ENCODE peak calls at places on chromosome 21, in eight cellular contexts. N, M, P, O, S, U, G and X are unnamed samples.

GRCh38 chr21:21188513-21189188 is 190.4 kb downstream of the NCAM2 start:
- DNase-seq in N (no peak), M (no peak), P (no peak), O (no peak), S (no peak), U (no peak), G (no peak), X (no peak)

GRCh38 chr21:46503922-46504539 is 45.3 kb downstream of the DIP2A start:
- DNase-seq in N (no peak), M (no peak), P (no peak), O (no peak), S (no peak), U (no peak), G (no peak), X (no peak)

GRCh38 chr21:14675774-14676530 is 129.8 kb upstream of the SAMSN1 start:
- DNase-seq in N (no peak), M (peak; percentile 16), P (no peak), O (no peak), S (no peak), U (no peak), G (no peak), X (no peak)

GRCh38 chr21:26946744-26947446 is 20.0 kb downstream of the ADAMTS5 start:
- DNase-seq in N (no peak), M (no peak), P (no peak), O (no peak), S (no peak), U (no peak), G (no peak), X (no peak)

GRCh38 chr21:35540950-35541632 is 492.0 kb upstream of the RUNX1 start:
- DNase-seq in N (peak; percentile 33), M (no peak), P (no peak), O (no peak), S (no peak), U (no peak), G (peak; percentile 11), X (no peak)

GRCh38 chr21:45934570-45934969 is 47.0 kb upstream of the COL6A1 start:
- DNase-seq in N (no peak), M (no peak), P (no peak), O (no peak), S (no peak), U (no peak), G (no peak), X (no peak)

GRCh38 chr21:42939581-42940413 is 14.4 kb upstream of the ERVH48-1 start:
- DNase-seq in N (peak; percentile 97), M (peak; percentile 91), P (no peak), O (peak; percentile 97), S (no peak), U (no peak), G (no peak), X (no peak)

GRCh38 chr21:17139696-17140095 is 373.1 kb upstream of the CXADR start:
- DNase-seq in N (peak; percentile 7), M (no peak), P (no peak), O (peak; percentile 12), S (no peak), U (no peak), G (no peak), X (no peak)

GRCh38 chr21:14251336-14251735 is 35.4 kb downstream of the RBM11 start:
- DNase-seq in N (no peak), M (no peak), P (no peak), O (no peak), S (no peak), U (no peak), G (no peak), X (no peak)

GRCh38 chr21:14482165-14482564 is 64.0 kb downstream of the SAMSN1 start:
- DNase-seq in N (no peak), M (peak; percentile 16), P (no peak), O (no peak), S (no peak), U (no peak), G (no peak), X (no peak)

GRCh38 chr21:46191257-46191685 is 7.0 kb upstream of the SPATC1L start:
- DNase-seq in N (peak; percentile 90), M (peak; percentile 67), P (no peak), O (peak; percentile 47), S (no peak), U (peak; percentile 22), G (no peak), X (no peak)

GRCh38 chr21:32955307-32955937 is 70.3 kb upstream of the OLIG2 start:
- DNase-seq in N (no peak), M (no peak), P (no peak), O (no peak), S (no peak), U (no peak), G (no peak), X (no peak)

GRCh38 chr21:32844653-32845443 is 73.3 kb upstream of the PAXBP1 start:
- DNase-seq in N (peak; percentile 89), M (no peak), P (no peak), O (peak; percentile 60), S (no peak), U (no peak), G (no peak), X (no peak)

GRCh38 chr21:25636727-25637126 is 2.3 kb upstream of the JAM2 start:
- DNase-seq in N (peak; percentile 10), M (no peak), P (no peak), O (no peak), S (no peak), U (no peak), G (no peak), X (no peak)

GRCh38 chr21:43611598-43612369 is 47.5 kb downstream of the HSF2BP start:
- DNase-seq in N (peak; percentile 65), M (no peak), P (peak; percentile 18), O (peak; percentile 57), S (peak; percentile 77), U (peak; percentile 84), G (peak; percentile 82), X (no peak)

GRCh38 chr21:33299181-33299752 is 25.5 kb upstream of the IFNAR1 start:
- DNase-seq in N (no peak), M (no peak), P (no peak), O (peak; percentile 52), S (no peak), U (no peak), G (no peak), X (peak; percentile 58)

GRCh38 chr21:20996421-20997307 is 1.5 kb upstream of the NCAM2 start:
- DNase-seq in N (no peak), M (no peak), P (no peak), O (no peak), S (no peak), U (no peak), G (no peak), X (no peak)

GRCh38 chr21:14707265-14708020 is 161.3 kb upstream of the SAMSN1 start:
- DNase-seq in N (no peak), M (no peak), P (no peak), O (peak; percentile 45), S (no peak), U (no peak), G (no peak), X (no peak)

GRCh38 chr21:15850645-15851044 is 120.9 kb downstream of the USP25 start:
- DNase-seq in N (peak; percentile 49), M (no peak), P (no peak), O (peak; percentile 43), S (no peak), U (no peak), G (no peak), X (no peak)

GRCh38 chr21:33112670-33113596 is 43.0 kb downstream of the OLIG1 start:
- DNase-seq in N (no peak), M (no peak), P (no peak), O (no peak), S (no peak), U (no peak), G (no peak), X (no peak)

GRCh38 chr21:8989883-8990325 is 1531.5 kb upstream of the TPTE start:
- DNase-seq in N (no peak), M (no peak), P (no peak), O (no peak), S (peak; percentile 46), U (no peak), G (no peak), X (no peak)

GRCh38 chr21:46667191-46667734 is 31.8 kb downstream of the PRMT2 start:
- DNase-seq in N (peak; percentile 49), M (no peak), P (no peak), O (peak; percentile 49), S (no peak), U (no peak), G (peak; percentile 31), X (no peak)

GRCh38 chr21:16569679-16570078 is 839.9 kb downstream of the USP25 start:
- DNase-seq in N (no peak), M (no peak), P (no peak), O (no peak), S (no peak), U (no peak), G (no peak), X (no peak)

GRCh38 chr21:44914176-44914874 is 6.4 kb downstream of the ITGB2 start:
- DNase-seq in N (no peak), M (no peak), P (peak; percentile 75), O (no peak), S (peak; percentile 72), U (no peak), G (no peak), X (no peak)
- TF ChIP-seq CTCF in N (no peak), M (no peak), P (no peak), O (no peak), S (no peak), U (no peak), G (no peak), X (no peak)

GRCh38 chr21:18387994-18388393 is 15.6 kb downstream of the TMPRSS15 start:
- DNase-seq in N (no peak), M (no peak), P (no peak), O (no peak), S (no peak), U (no peak), G (no peak), X (no peak)

GRCh38 chr21:18382141-18382540 is 21.4 kb downstream of the TMPRSS15 start:
- DNase-seq in N (no peak), M (no peak), P (no peak), O (no peak), S (no peak), U (no peak), G (no peak), X (no peak)

DNA sequence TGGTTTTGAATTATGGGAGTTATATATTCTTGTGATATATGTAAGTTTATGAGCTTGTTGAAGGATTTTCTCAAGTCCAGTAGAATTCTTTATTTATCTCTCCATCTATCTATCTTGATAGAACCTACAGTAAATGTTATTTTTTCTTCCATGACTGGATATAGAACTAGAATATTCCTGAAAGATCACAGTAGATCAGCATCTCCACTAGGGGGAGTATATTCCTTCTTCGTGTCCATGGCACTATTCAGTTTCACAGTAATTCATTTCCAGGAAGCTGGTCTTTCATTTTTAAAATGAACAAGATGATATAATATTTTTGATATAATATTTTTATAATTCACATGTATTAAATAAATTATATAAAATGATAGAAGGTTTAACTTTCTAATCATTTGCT is 18.8 kb downstream of the TMPRSS15 start:
- DNase-seq in N (no peak), M (no peak), P (no peak), O (peak; percentile 0), S (no peak), U (no peak), G (peak; percentile 30), X (no peak)
- TF ChIP-seq CTCF in N (no peak), M (no peak), P (no peak), O (peak; percentile 20), S (peak; percentile 61), U (no peak), G (peak; percentile 62), X (peak; percentile 80)

GRCh38 chr21:30733026-30733425 is 14.0 kb downstream of the KRTAP21-2 start:
- DNase-seq in N (no peak), M (no peak), P (no peak), O (peak; percentile 35), S (no peak), U (no peak), G (no peak), X (no peak)
- TF ChIP-seq CTCF in N (no peak), M (no peak), P (no peak), O (peak; percentile 15), S (no peak), U (no peak), G (no peak), X (no peak)

GRCh38 chr21:38621132-38621531 is 122.9 kb upstream of the ERG start:
- DNase-seq in N (no peak), M (no peak), P (no peak), O (no peak), S (no peak), U (peak; percentile 42), G (no peak), X (no peak)
- TF ChIP-seq CTCF in N (no peak), M (no peak), P (no peak), O (no peak), S (no peak), U (no peak), G (no peak), X (no peak)